ENCODE peak calls at places on chromosomes 4 and X, in six cellular contexts. One of them, this sample, is unnamed.

GRCh38 chrX:119654112-119654531 is 38.8 kb downstream of the SEPTIN6 start:
- DNase-seq in aorta: no peak
- DNase-seq in CD4-positive, alpha-beta memory T cell: no peak
- DNase-seq in breast epithelium: no peak
- DNase-seq in epithelial cell of prostate: no peak
- DNase-seq in IMR-90: peak; percentile 54
- DNase-seq in this sample: no peak

GRCh38 chrX:153640736-153641574 is 6.0 kb upstream of the DUSP9 start:
- DNase-seq in CD4-positive, alpha-beta memory T cell: no peak
- DNase-seq in aorta: peak; percentile 34
- DNase-seq in IMR-90: no peak
- DNase-seq in breast epithelium: no peak
- DNase-seq in epithelial cell of prostate: no peak
- DNase-seq in this sample: no peak

GRCh38 chrX:45879512-45879911 is 665.7 kb downstream of the ZNF674 start:
- DNase-seq in CD4-positive, alpha-beta memory T cell: no peak
- DNase-seq in epithelial cell of prostate: no peak
- DNase-seq in breast epithelium: no peak
- DNase-seq in IMR-90: no peak
- DNase-seq in aorta: no peak
- DNase-seq in this sample: no peak

GRCh38 chr4:85455942-85456341 is 19.0 kb upstream of the ARHGAP24 start:
- DNase-seq in breast epithelium: no peak
- DNase-seq in aorta: no peak
- DNase-seq in CD4-positive, alpha-beta memory T cell: no peak
- DNase-seq in IMR-90: no peak
- DNase-seq in epithelial cell of prostate: no peak
- DNase-seq in this sample: no peak

GRCh38 chr4:114729339-114729738 is 130.7 kb downstream of the UGT8 start:
- DNase-seq in aorta: no peak
- DNase-seq in breast epithelium: no peak
- DNase-seq in CD4-positive, alpha-beta memory T cell: no peak
- DNase-seq in epithelial cell of prostate: no peak
- DNase-seq in IMR-90: no peak
- DNase-seq in this sample: peak; percentile 29

GRCh38 chrX:17547658-17548057 is 172.7 kb downstream of the NHS start:
- DNase-seq in CD4-positive, alpha-beta memory T cell: no peak
- DNase-seq in IMR-90: peak; percentile 91
- DNase-seq in epithelial cell of prostate: peak; percentile 97
- DNase-seq in breast epithelium: no peak
- DNase-seq in aorta: peak; percentile 64
- DNase-seq in this sample: peak; percentile 64

GRCh38 chr4:1130318-1131186 is 17.2 kb upstream of the RNF212 start:
- DNase-seq in CD4-positive, alpha-beta memory T cell: peak; percentile 76
- DNase-seq in aorta: peak; percentile 70
- DNase-seq in epithelial cell of prostate: no peak
- DNase-seq in breast epithelium: no peak
- DNase-seq in IMR-90: peak; percentile 76
- DNase-seq in this sample: no peak

GRCh38 chr4:153538408-153539057 is 72.4 kb downstream of the TMEM131L start:
- DNase-seq in epithelial cell of prostate: no peak
- DNase-seq in aorta: no peak
- DNase-seq in breast epithelium: no peak
- DNase-seq in CD4-positive, alpha-beta memory T cell: no peak
- DNase-seq in IMR-90: peak; percentile 26
- DNase-seq in this sample: no peak

GRCh38 chr4:122798101-122798500 is 28.5 kb upstream of the FGF2 start:
- DNase-seq in breast epithelium: no peak
- DNase-seq in aorta: peak; percentile 73
- DNase-seq in CD4-positive, alpha-beta memory T cell: no peak
- DNase-seq in IMR-90: peak; percentile 94
- DNase-seq in epithelial cell of prostate: peak; percentile 69
- DNase-seq in this sample: no peak

GRCh38 chr4:159169903-159170302 is 67.0 kb downstream of the RAPGEF2 start:
- DNase-seq in breast epithelium: no peak
- DNase-seq in CD4-positive, alpha-beta memory T cell: no peak
- DNase-seq in IMR-90: no peak
- DNase-seq in epithelial cell of prostate: no peak
- DNase-seq in aorta: no peak
- DNase-seq in this sample: no peak

GRCh38 chr4:72110886-72111285 is 79.1 kb downstream of the NPFFR2 start:
- DNase-seq in breast epithelium: no peak
- DNase-seq in IMR-90: no peak
- DNase-seq in CD4-positive, alpha-beta memory T cell: no peak
- DNase-seq in aorta: no peak
- DNase-seq in epithelial cell of prostate: no peak
- DNase-seq in this sample: no peak

GRCh38 chr4:186486172-186486571 is 69.2 kb downstream of the MTNR1A start:
- DNase-seq in breast epithelium: no peak
- DNase-seq in epithelial cell of prostate: no peak
- DNase-seq in CD4-positive, alpha-beta memory T cell: no peak
- DNase-seq in IMR-90: peak; percentile 4
- DNase-seq in aorta: no peak
- DNase-seq in this sample: no peak

GRCh38 chr4:13912436-13912835 is 284.9 kb upstream of the BOD1L1 start:
- DNase-seq in aorta: no peak
- DNase-seq in epithelial cell of prostate: no peak
- DNase-seq in CD4-positive, alpha-beta memory T cell: no peak
- DNase-seq in IMR-90: peak; percentile 18
- DNase-seq in breast epithelium: no peak
- DNase-seq in this sample: no peak

GRCh38 chrX:141278306-141278705 is 36.0 kb upstream of the SPANXC start:
- DNase-seq in aorta: no peak
- DNase-seq in IMR-90: peak; percentile 6
- DNase-seq in CD4-positive, alpha-beta memory T cell: peak; percentile 2
- DNase-seq in breast epithelium: no peak
- DNase-seq in epithelial cell of prostate: no peak
- DNase-seq in this sample: no peak

GRCh38 chrX:131262738-131263679 is 26.1 kb downstream of the IGSF1 start:
- DNase-seq in IMR-90: no peak
- DNase-seq in epithelial cell of prostate: no peak
- DNase-seq in breast epithelium: no peak
- DNase-seq in aorta: no peak
- DNase-seq in CD4-positive, alpha-beta memory T cell: no peak
- DNase-seq in this sample: no peak

GRCh38 chr4:14871676-14872430 is 130.4 kb upstream of the CPEB2 start:
- DNase-seq in breast epithelium: no peak
- DNase-seq in epithelial cell of prostate: no peak
- DNase-seq in aorta: peak; percentile 54
- DNase-seq in CD4-positive, alpha-beta memory T cell: peak; percentile 4
- DNase-seq in IMR-90: no peak
- DNase-seq in this sample: no peak

GRCh38 chr4:185838514-185839203 is 26.7 kb upstream of the SORBS2 start:
- DNase-seq in breast epithelium: no peak
- DNase-seq in aorta: no peak
- DNase-seq in epithelial cell of prostate: no peak
- DNase-seq in CD4-positive, alpha-beta memory T cell: no peak
- DNase-seq in IMR-90: peak; percentile 5
- DNase-seq in this sample: no peak

GRCh38 chr4:7043521-7044414 is 596 bp downstream of the TADA2B start:
- DNase-seq in epithelial cell of prostate: no peak
- DNase-seq in CD4-positive, alpha-beta memory T cell: peak; percentile 51
- DNase-seq in IMR-90: peak; percentile 38
- DNase-seq in breast epithelium: no peak
- DNase-seq in aorta: peak; percentile 67
- DNase-seq in this sample: peak; percentile 93

GRCh38 chrX:151902813-151903591 is 9.7 kb upstream of the MAGEA4 start:
- DNase-seq in IMR-90: peak; percentile 66
- DNase-seq in aorta: peak; percentile 57
- DNase-seq in breast epithelium: no peak
- DNase-seq in CD4-positive, alpha-beta memory T cell: no peak
- DNase-seq in epithelial cell of prostate: peak; percentile 26
- DNase-seq in this sample: no peak

GRCh38 chrX:63686878-63687714 is 97.9 kb downstream of the ARHGEF9 start:
- DNase-seq in aorta: no peak
- DNase-seq in CD4-positive, alpha-beta memory T cell: peak; percentile 14
- DNase-seq in IMR-90: peak; percentile 45
- DNase-seq in breast epithelium: no peak
- DNase-seq in epithelial cell of prostate: no peak
- DNase-seq in this sample: no peak

GRCh38 chr4:189046642-189047041 is 894.0 kb upstream of the FRG1 start:
- DNase-seq in breast epithelium: no peak
- DNase-seq in CD4-positive, alpha-beta memory T cell: no peak
- DNase-seq in epithelial cell of prostate: peak; percentile 27
- DNase-seq in IMR-90: peak; percentile 24
- DNase-seq in aorta: no peak
- DNase-seq in this sample: no peak

GRCh38 chr4:113003841-113004240 is 45.6 kb upstream of the ANK2 start:
- DNase-seq in breast epithelium: no peak
- DNase-seq in epithelial cell of prostate: peak; percentile 20
- DNase-seq in aorta: no peak
- DNase-seq in IMR-90: no peak
- DNase-seq in CD4-positive, alpha-beta memory T cell: no peak
- DNase-seq in this sample: no peak

GRCh38 chr4:123554819-123555499 is 158.4 kb downstream of the SPRY1 start:
- DNase-seq in epithelial cell of prostate: no peak
- DNase-seq in breast epithelium: no peak
- DNase-seq in IMR-90: no peak
- DNase-seq in CD4-positive, alpha-beta memory T cell: no peak
- DNase-seq in aorta: peak; percentile 67
- DNase-seq in this sample: no peak

GRCh38 chrX:68415289-68415688 is 18.0 kb downstream of the OPHN1 start:
- DNase-seq in IMR-90: peak; percentile 64
- DNase-seq in epithelial cell of prostate: no peak
- DNase-seq in breast epithelium: no peak
- DNase-seq in CD4-positive, alpha-beta memory T cell: no peak
- DNase-seq in aorta: peak; percentile 70
- DNase-seq in this sample: peak; percentile 38

DNA sequence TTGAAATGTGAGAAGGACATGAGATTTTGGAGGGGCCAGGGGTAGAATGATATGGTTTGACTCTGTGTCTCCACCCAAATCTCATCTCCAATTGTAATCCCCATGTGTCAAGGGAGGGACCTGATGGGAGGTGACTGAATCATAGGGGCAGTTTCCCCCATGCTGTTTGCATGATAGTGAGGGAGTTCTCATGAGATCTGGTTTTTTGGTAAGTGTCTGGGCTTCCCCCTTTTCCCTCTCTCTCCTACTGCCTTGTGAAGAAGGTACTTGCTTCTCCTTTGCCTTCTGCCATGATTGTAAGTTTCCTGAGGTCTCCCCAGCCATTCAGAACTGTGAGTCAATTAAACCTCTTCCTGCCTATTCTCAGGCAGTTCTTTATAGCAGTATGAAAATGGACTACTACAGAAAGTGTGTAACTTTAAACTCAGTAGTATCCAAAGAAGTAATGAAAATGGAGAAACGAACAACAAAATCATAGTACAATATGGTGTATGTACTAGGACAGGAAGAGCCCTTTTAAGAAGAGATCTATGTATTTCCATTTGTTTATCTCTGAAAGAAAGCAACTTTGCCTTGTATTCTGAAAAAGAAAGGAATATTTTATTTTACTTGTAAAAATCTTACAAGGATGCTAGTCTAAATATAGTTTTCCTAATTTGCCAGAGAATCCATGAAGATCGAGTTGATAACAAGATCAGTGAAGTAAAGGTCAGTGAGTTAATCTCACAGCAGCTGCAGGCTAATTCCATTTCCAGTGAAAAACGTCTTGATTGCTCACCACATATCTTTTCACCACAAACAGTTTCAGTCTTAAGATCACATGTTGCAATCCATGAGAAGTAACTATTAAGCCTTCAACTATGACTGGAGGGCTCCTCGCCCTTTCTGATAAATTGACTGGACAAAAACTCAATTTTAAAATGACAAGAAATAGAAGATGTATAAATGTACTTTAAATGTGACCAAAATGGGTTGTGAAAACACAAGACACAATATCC is 20.5 kb downstream of the PKD2 start:
- DNase-seq in aorta: no peak
- DNase-seq in IMR-90: peak; percentile 95
- DNase-seq in CD4-positive, alpha-beta memory T cell: no peak
- DNase-seq in breast epithelium: no peak
- DNase-seq in epithelial cell of prostate: peak; percentile 91
- DNase-seq in this sample: no peak
- H3K27ac ChIP-seq in aorta: no peak overlapping the region
- H3K27ac ChIP-seq in IMR-90: peak overlapping the region; percentile 53
- H3K27ac ChIP-seq in CD4-positive, alpha-beta memory T cell: no peak overlapping the region
- H3K27ac ChIP-seq in breast epithelium: peak overlapping the region; percentile 82
- H3K27ac ChIP-seq in epithelial cell of prostate: peak overlapping the region; percentile 66
- H3K27ac ChIP-seq in this sample: no peak overlapping the region

GRCh38 chr4:83216856-83217683 is 67.5 kb downstream of the COQ2 start:
- DNase-seq in aorta: no peak
- DNase-seq in IMR-90: no peak
- DNase-seq in epithelial cell of prostate: no peak
- DNase-seq in CD4-positive, alpha-beta memory T cell: no peak
- DNase-seq in breast epithelium: no peak
- DNase-seq in this sample: peak; percentile 34
- H3K27ac ChIP-seq in aorta: no peak overlapping the region
- H3K27ac ChIP-seq in IMR-90: no peak overlapping the region
- H3K27ac ChIP-seq in epithelial cell of prostate: peak overlapping the region; percentile 2
- H3K27ac ChIP-seq in CD4-positive, alpha-beta memory T cell: peak overlapping the region; percentile 64
- H3K27ac ChIP-seq in breast epithelium: peak overlapping the region; percentile 78
- H3K27ac ChIP-seq in this sample: peak overlapping the region; percentile 73

GRCh38 chrX:16120431-16120830 is 2.9 kb upstream of the GRPR start:
- DNase-seq in aorta: no peak
- DNase-seq in CD4-positive, alpha-beta memory T cell: no peak
- DNase-seq in breast epithelium: no peak
- DNase-seq in IMR-90: no peak
- DNase-seq in epithelial cell of prostate: no peak
- DNase-seq in this sample: no peak

GRCh38 chrX:16113978-16114554 is 9.3 kb upstream of the GRPR start:
- DNase-seq in CD4-positive, alpha-beta memory T cell: no peak
- DNase-seq in IMR-90: no peak
- DNase-seq in aorta: no peak
- DNase-seq in epithelial cell of prostate: no peak
- DNase-seq in breast epithelium: no peak
- DNase-seq in this sample: no peak

GRCh38 chrX:16112428-16112827 is 10.9 kb upstream of the GRPR start:
- DNase-seq in breast epithelium: no peak
- DNase-seq in epithelial cell of prostate: no peak
- DNase-seq in IMR-90: no peak
- DNase-seq in CD4-positive, alpha-beta memory T cell: no peak
- DNase-seq in aorta: no peak
- DNase-seq in this sample: no peak

GRCh38 chrX:16119353-16120220 is 3.8 kb upstream of the GRPR start:
- DNase-seq in epithelial cell of prostate: no peak
- DNase-seq in breast epithelium: no peak
- DNase-seq in CD4-positive, alpha-beta memory T cell: no peak
- DNase-seq in IMR-90: no peak
- DNase-seq in aorta: no peak
- DNase-seq in this sample: no peak

GRCh38 chrX:16114640-16115039 is 8.7 kb upstream of the GRPR start:
- DNase-seq in IMR-90: peak; percentile 83
- DNase-seq in breast epithelium: no peak
- DNase-seq in epithelial cell of prostate: no peak
- DNase-seq in aorta: no peak
- DNase-seq in CD4-positive, alpha-beta memory T cell: no peak
- DNase-seq in this sample: no peak
- H3K27ac ChIP-seq in IMR-90: no peak overlapping the region
- H3K27ac ChIP-seq in breast epithelium: no peak overlapping the region
- H3K27ac ChIP-seq in epithelial cell of prostate: no peak overlapping the region
- H3K27ac ChIP-seq in aorta: no peak overlapping the region
- H3K27ac ChIP-seq in CD4-positive, alpha-beta memory T cell: no peak overlapping the region
- H3K27ac ChIP-seq in this sample: no peak overlapping the region

GRCh38 chrX:134622813-134623185 is 35.5 kb downstream of the PLAC1 start:
- DNase-seq in aorta: no peak
- DNase-seq in CD4-positive, alpha-beta memory T cell: no peak
- DNase-seq in breast epithelium: no peak
- DNase-seq in epithelial cell of prostate: no peak
- DNase-seq in IMR-90: no peak
- DNase-seq in this sample: no peak
- H3K27ac ChIP-seq in aorta: no peak overlapping the region
- H3K27ac ChIP-seq in CD4-positive, alpha-beta memory T cell: no peak overlapping the region
- H3K27ac ChIP-seq in breast epithelium: no peak overlapping the region
- H3K27ac ChIP-seq in epithelial cell of prostate: peak overlapping the region; percentile 59
- H3K27ac ChIP-seq in IMR-90: peak overlapping the region; percentile 53
- H3K27ac ChIP-seq in this sample: no peak overlapping the region